ENCODE peak calls at places on chromosomes 3 and 15, in six cellular contexts. One of them, this sample, is unnamed.

GRCh38 chr3:143644370-143645089 is 203.7 kb downstream of the SLC9A9 start:
- DNase-seq in aorta: no peak
- DNase-seq in right atrium auricular region: no peak
- DNase-seq in HCT116: peak; percentile 47
- DNase-seq in ascending aorta: no peak
- DNase-seq in GM23248: peak; percentile 87
- DNase-seq in this sample: no peak

GRCh38 chr3:45210308-45211038 is 15.6 kb downstream of the TMEM158 start:
- DNase-seq in aorta: peak; percentile 95
- DNase-seq in HCT116: peak; percentile 70
- DNase-seq in right atrium auricular region: peak; percentile 76
- DNase-seq in ascending aorta: peak; percentile 25
- DNase-seq in GM23248: peak; percentile 93
- DNase-seq in this sample: peak; percentile 59

GRCh38 chr3:157077565-157077991 is 82.4 kb downstream of the CCNL1 start:
- DNase-seq in ascending aorta: no peak
- DNase-seq in right atrium auricular region: no peak
- DNase-seq in GM23248: peak; percentile 76
- DNase-seq in HCT116: no peak
- DNase-seq in aorta: no peak
- DNase-seq in this sample: no peak

GRCh38 chr3:15440891-15441290 is 13.5 kb downstream of the EAF1 start:
- DNase-seq in GM23248: peak; percentile 37
- DNase-seq in HCT116: no peak
- DNase-seq in aorta: no peak
- DNase-seq in ascending aorta: no peak
- DNase-seq in right atrium auricular region: no peak
- DNase-seq in this sample: no peak

GRCh38 chr3:169509359-169509758 is 154.2 kb downstream of the MECOM start:
- DNase-seq in right atrium auricular region: no peak
- DNase-seq in aorta: no peak
- DNase-seq in GM23248: no peak
- DNase-seq in ascending aorta: no peak
- DNase-seq in HCT116: no peak
- DNase-seq in this sample: no peak

GRCh38 chr15:33098082-33099058 is 96.1 kb downstream of the FMN1 start:
- DNase-seq in right atrium auricular region: no peak
- DNase-seq in GM23248: peak; percentile 82
- DNase-seq in ascending aorta: no peak
- DNase-seq in aorta: no peak
- DNase-seq in HCT116: no peak
- DNase-seq in this sample: no peak

GRCh38 chr3:8421267-8421666 is 80.4 kb upstream of the LMCD1 start:
- DNase-seq in aorta: no peak
- DNase-seq in ascending aorta: no peak
- DNase-seq in GM23248: peak; percentile 10
- DNase-seq in HCT116: no peak
- DNase-seq in right atrium auricular region: no peak
- DNase-seq in this sample: no peak

GRCh38 chr15:40984963-40985362 is 31.7 kb downstream of the CHAC1 start:
- DNase-seq in aorta: no peak
- DNase-seq in ascending aorta: no peak
- DNase-seq in HCT116: no peak
- DNase-seq in right atrium auricular region: no peak
- DNase-seq in GM23248: peak; percentile 95
- DNase-seq in this sample: no peak

GRCh38 chr3:130414457-130414856 is 69.0 kb downstream of the COL6A5 start:
- DNase-seq in right atrium auricular region: no peak
- DNase-seq in HCT116: no peak
- DNase-seq in aorta: no peak
- DNase-seq in ascending aorta: no peak
- DNase-seq in GM23248: no peak
- DNase-seq in this sample: no peak

GRCh38 chr3:40298075-40298474 is 11.4 kb upstream of the EIF1B start:
- DNase-seq in HCT116: no peak
- DNase-seq in aorta: no peak
- DNase-seq in ascending aorta: no peak
- DNase-seq in GM23248: no peak
- DNase-seq in right atrium auricular region: no peak
- DNase-seq in this sample: no peak

GRCh38 chr15:56871180-56871579 is 47.3 kb upstream of the TCF12 start:
- DNase-seq in HCT116: peak; percentile 12
- DNase-seq in right atrium auricular region: no peak
- DNase-seq in GM23248: peak; percentile 79
- DNase-seq in aorta: no peak
- DNase-seq in ascending aorta: no peak
- DNase-seq in this sample: no peak

GRCh38 chr3:139052802-139053600 is 8.3 kb upstream of the PRR23C start:
- DNase-seq in ascending aorta: no peak
- DNase-seq in right atrium auricular region: no peak
- DNase-seq in HCT116: no peak
- DNase-seq in aorta: no peak
- DNase-seq in GM23248: no peak
- DNase-seq in this sample: no peak
- H3K4me3 ChIP-seq in ascending aorta: no peak overlapping the region
- H3K4me3 ChIP-seq in right atrium auricular region: no peak overlapping the region
- H3K4me3 ChIP-seq in HCT116: no peak overlapping the region
- H3K4me3 ChIP-seq in aorta: no peak overlapping the region
- H3K4me3 ChIP-seq in GM23248: no peak overlapping the region
- H3K4me3 ChIP-seq in this sample: no peak overlapping the region

DNA sequence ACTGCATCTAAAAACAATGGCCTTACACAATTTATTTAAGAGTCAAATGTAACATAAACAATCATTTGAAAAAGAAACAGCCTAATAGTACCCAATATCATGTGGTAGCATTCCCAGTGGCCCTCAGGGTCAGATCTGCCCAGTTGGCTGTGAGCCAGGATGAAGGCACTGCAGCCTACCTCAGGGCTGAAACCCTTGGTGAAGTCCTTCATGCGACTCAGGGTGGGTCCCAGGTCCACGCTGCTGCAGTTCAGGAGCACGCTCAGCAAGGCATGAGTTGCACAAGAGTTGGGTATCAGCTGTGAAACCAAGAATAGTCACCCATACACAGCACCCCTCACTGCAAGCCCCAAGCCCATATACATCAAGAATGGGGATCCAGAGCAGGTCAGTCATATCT is 37.1 kb downstream of the SEMA3G start:
- DNase-seq in aorta: peak; percentile 61
- DNase-seq in GM23248: no peak
- DNase-seq in HCT116: no peak
- DNase-seq in right atrium auricular region: no peak
- DNase-seq in ascending aorta: no peak
- DNase-seq in this sample: no peak
- H3K4me3 ChIP-seq in aorta: no peak overlapping the region
- H3K4me3 ChIP-seq in GM23248: no peak overlapping the region
- H3K4me3 ChIP-seq in HCT116: no peak overlapping the region
- H3K4me3 ChIP-seq in right atrium auricular region: no peak overlapping the region
- H3K4me3 ChIP-seq in ascending aorta: no peak overlapping the region
- H3K4me3 ChIP-seq in this sample: no peak overlapping the region

GRCh38 chr3:123883111-123883510 is 1.0 kb downstream of the MYLK start:
- DNase-seq in GM23248: no peak
- DNase-seq in aorta: no peak
- DNase-seq in HCT116: no peak
- DNase-seq in ascending aorta: no peak
- DNase-seq in right atrium auricular region: no peak
- DNase-seq in this sample: no peak
- H3K4me3 ChIP-seq in GM23248: peak overlapping the region; percentile 100
- H3K4me3 ChIP-seq in aorta: peak overlapping the region; percentile 90
- H3K4me3 ChIP-seq in HCT116: no peak overlapping the region
- H3K4me3 ChIP-seq in ascending aorta: peak overlapping the region; percentile 83
- H3K4me3 ChIP-seq in right atrium auricular region: no peak overlapping the region
- H3K4me3 ChIP-seq in this sample: no peak overlapping the region

GRCh38 chr15:45604321-45604720 is 17.1 kb downstream of the BLOC1S6 start:
- DNase-seq in HCT116: no peak
- DNase-seq in GM23248: peak; percentile 20
- DNase-seq in ascending aorta: no peak
- DNase-seq in aorta: no peak
- DNase-seq in right atrium auricular region: no peak
- DNase-seq in this sample: no peak
- H3K4me3 ChIP-seq in HCT116: no peak overlapping the region
- H3K4me3 ChIP-seq in GM23248: no peak overlapping the region
- H3K4me3 ChIP-seq in ascending aorta: no peak overlapping the region
- H3K4me3 ChIP-seq in aorta: no peak overlapping the region
- H3K4me3 ChIP-seq in right atrium auricular region: no peak overlapping the region
- H3K4me3 ChIP-seq in this sample: no peak overlapping the region

GRCh38 chr15:72005483-72005882 is 112.5 kb downstream of the MYO9A start:
- DNase-seq in GM23248: no peak
- DNase-seq in right atrium auricular region: no peak
- DNase-seq in aorta: no peak
- DNase-seq in HCT116: no peak
- DNase-seq in ascending aorta: no peak
- DNase-seq in this sample: no peak
- H3K4me3 ChIP-seq in GM23248: no peak overlapping the region
- H3K4me3 ChIP-seq in right atrium auricular region: no peak overlapping the region
- H3K4me3 ChIP-seq in aorta: no peak overlapping the region
- H3K4me3 ChIP-seq in HCT116: no peak overlapping the region
- H3K4me3 ChIP-seq in ascending aorta: no peak overlapping the region
- H3K4me3 ChIP-seq in this sample: no peak overlapping the region

DNA sequence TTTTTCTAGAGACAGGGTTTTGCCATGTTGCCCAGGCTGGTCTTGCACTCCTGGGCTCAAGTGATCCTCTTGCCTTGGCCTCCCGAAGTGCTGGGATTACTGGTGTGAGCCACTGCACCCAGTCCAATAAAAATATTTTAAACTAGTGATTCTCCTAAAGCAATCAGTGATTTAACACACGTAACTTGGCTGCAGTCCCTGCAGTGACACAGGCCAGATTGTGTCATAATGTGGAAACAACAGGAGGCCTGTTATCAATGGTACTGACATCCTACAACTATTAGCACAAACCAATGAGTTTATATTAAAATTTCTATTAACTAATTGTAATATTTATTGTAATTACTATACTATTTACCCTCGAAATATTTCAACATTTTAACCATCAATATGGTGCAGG is 1.6 kb upstream of the SEC61A1 start:
- DNase-seq in aorta: no peak
- DNase-seq in ascending aorta: no peak
- DNase-seq in right atrium auricular region: no peak
- DNase-seq in GM23248: peak; percentile 67
- DNase-seq in HCT116: no peak
- DNase-seq in this sample: no peak
- H3K4me3 ChIP-seq in aorta: no peak overlapping the region
- H3K4me3 ChIP-seq in ascending aorta: no peak overlapping the region
- H3K4me3 ChIP-seq in right atrium auricular region: no peak overlapping the region
- H3K4me3 ChIP-seq in GM23248: no peak overlapping the region
- H3K4me3 ChIP-seq in HCT116: no peak overlapping the region
- H3K4me3 ChIP-seq in this sample: no peak overlapping the region

GRCh38 chr3:25430942-25431570 is 3.0 kb downstream of the RARB start:
- DNase-seq in GM23248: no peak
- DNase-seq in right atrium auricular region: no peak
- DNase-seq in HCT116: no peak
- DNase-seq in aorta: no peak
- DNase-seq in ascending aorta: no peak
- DNase-seq in this sample: no peak
- H3K4me3 ChIP-seq in GM23248: no peak overlapping the region
- H3K4me3 ChIP-seq in right atrium auricular region: peak overlapping the region; percentile 59
- H3K4me3 ChIP-seq in HCT116: no peak overlapping the region
- H3K4me3 ChIP-seq in aorta: no peak overlapping the region
- H3K4me3 ChIP-seq in ascending aorta: peak overlapping the region; percentile 70
- H3K4me3 ChIP-seq in this sample: no peak overlapping the region

This sample was measured in CD8-positive, alpha-beta memory T cell.